ENCODE peak calls at places on chromosomes 5 and 9, in four cellular contexts. K is heart right ventricle, I is A549, U is IMR-90. W is an unnamed sample.

GRCh38 chr5:1029270-1029944 is 20.8 kb downstream of the NKD2 start:
- DNase-seq in I (no peak), U (no peak), K (no peak), W (no peak)

GRCh38 chr9:91044354-91044753 is 242.7 kb downstream of the SYK start:
- DNase-seq in U (no peak), K (no peak), I (no peak), W (no peak)

GRCh38 chr9:129885018-129885669 is 49.9 kb downstream of the USP20 start:
- DNase-seq in I (no peak), K (no peak), U (no peak), W (peak; percentile 65)

GRCh38 chr5:33997331-33997983 is 10.4 kb downstream of the AMACR start:
- DNase-seq in U (peak; percentile 88), K (peak; percentile 54), I (peak; percentile 47), W (peak; percentile 51)

GRCh38 chr5:135304352-135305221 is 94.4 kb downstream of the MACROH2A1 start:
- DNase-seq in K (no peak), I (no peak), U (peak; percentile 24), W (no peak)

GRCh38 chr9:6054280-6055099 is 39.1 kb upstream of the RANBP6 start:
- DNase-seq in I (peak; percentile 43), U (peak; percentile 70), K (peak; percentile 66), W (peak; percentile 87)

GRCh38 chr9:105338308-105338707 is 93.9 kb downstream of the SLC44A1 start:
- DNase-seq in U (no peak), I (no peak), K (no peak), W (no peak)

GRCh38 chr5:139634541-139634940 is 13.6 kb upstream of the CXXC5 start:
- DNase-seq in U (no peak), K (no peak), I (no peak), W (peak; percentile 13)

DNA sequence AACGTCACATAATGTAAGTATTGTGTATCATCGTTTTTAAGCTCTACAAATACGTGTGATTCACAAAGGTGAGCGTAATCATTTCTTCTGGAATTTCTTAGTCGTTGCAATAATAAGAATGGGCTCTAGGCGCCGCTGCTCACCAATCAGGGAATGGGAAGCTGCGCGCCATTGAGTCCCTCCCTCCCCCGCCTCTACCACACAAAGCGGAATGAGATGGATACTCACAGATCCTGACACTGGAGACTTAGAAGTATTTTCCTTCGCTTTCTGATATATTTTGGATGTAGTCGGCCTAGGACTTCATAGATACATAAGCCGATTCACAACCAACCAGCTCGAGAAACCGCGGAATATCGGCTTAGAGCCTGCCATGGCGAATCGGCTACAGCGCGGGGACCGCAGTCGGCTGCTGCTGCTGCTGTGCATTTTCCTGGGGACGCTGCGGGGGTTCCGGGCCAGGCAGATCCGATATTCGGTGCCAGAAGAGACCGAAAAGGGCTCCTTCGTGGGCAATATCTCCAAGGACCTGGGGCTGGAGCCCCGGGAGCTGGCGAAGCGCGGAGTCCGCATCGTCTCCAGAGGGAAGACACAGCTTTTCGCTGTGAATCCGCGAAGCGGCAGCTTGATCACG is at the start of gene PCDHGA11:
- DNase-seq in K (no peak), U (peak; percentile 63), I (no peak), W (peak; percentile 73)
- H3K9me3 ChIP-seq in K (peaks cover 100% of the 10 kb centered on the region), U (peaks cover 51% of the 10 kb centered on the region), I (peaks cover 68% of the 10 kb centered on the region), W (no peaks in the 10 kb centered on the region)

GRCh38 chr9:79471577-79472543 is 99.9 kb upstream of the TLE4 start:
- DNase-seq in K (peak; percentile 33), U (peak; percentile 35), I (no peak), W (peak; percentile 91)
- TF ChIP-seq CTCF in K (peak; percentile 49), U (peak; percentile 39), I (peak; percentile 26), W (no peak)

GRCh38 chr5:163440954-163441353 is 3.6 kb downstream of the CCNG1 start:
- DNase-seq in K (no peak), I (no peak), U (no peak), W (no peak)
- H3K27ac ChIP-seq in K (no peak overlapping the region), I (no peak overlapping the region), U (no peak overlapping the region), W (no peak overlapping the region)

GRCh38 chr5:11182441-11183080 is 421.5 kb upstream of the DAP start:
- DNase-seq in U (peak; percentile 47), K (no peak), I (peak; percentile 20), W (peak; percentile 19)
- H3K9me3 ChIP-seq in U (no peaks in the 10 kb centered on the region), K (no peaks in the 10 kb centered on the region), I (no peaks in the 10 kb centered on the region), W (no peaks in the 10 kb centered on the region)

DNA sequence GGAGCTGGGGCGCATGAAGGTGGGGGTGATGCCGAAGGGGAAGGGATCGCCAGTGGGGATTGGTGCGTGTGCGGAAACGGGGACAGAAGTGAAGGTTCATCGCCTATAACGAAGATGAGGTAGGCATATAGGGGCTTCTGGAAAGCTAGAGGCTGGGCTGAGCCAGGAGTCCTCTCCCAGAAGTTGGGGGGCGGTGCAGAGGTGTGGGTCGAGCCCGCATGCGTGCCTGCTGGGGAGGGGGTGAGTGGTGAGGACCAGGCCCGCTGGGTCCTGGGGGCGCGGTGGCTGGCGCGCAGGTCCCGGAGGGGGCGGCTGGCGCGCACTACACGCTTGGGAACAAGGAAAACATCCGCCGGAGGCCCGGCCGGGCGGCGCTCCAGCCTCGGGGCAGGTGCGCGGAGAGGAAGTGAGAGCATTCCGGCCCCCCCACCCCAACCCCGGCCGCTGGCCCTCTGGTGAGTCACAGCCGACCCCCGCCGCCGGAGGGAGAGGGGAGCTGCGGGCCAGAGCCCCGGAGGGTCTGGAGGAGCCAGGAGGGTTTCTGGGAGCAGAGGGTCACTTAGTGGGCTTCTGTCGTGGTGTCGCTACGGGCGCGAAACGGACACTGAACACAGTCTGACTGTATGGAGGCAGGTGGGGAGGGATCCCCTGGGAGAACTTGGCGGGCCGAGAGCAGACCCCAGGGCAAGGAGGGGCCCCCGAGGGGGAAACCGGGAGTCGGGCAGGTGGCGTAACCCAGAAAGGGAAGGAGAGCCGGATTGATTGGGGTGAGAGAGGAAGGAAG is 2.9 kb upstream of the MSMP start:
- DNase-seq in U (no peak), K (peak; percentile 85), I (peak; percentile 64), W (no peak)
- TF ChIP-seq CTCF in U (no peak), K (peak; percentile 13), I (peak; percentile 31), W (no peak)

GRCh38 chr9:81540142-81540701 is 149.1 kb downstream of the TLE1 start:
- DNase-seq in I (no peak), K (no peak), U (no peak), W (no peak)

GRCh38 chr9:81546498-81546897 is 142.8 kb downstream of the TLE1 start:
- DNase-seq in U (no peak), I (no peak), K (no peak), W (no peak)

GRCh38 chr9:81538929-81539716 is 150.2 kb downstream of the TLE1 start:
- DNase-seq in U (peak; percentile 28), I (no peak), K (no peak), W (no peak)

GRCh38 chr9:81542490-81542889 is 146.9 kb downstream of the TLE1 start:
- DNase-seq in I (no peak), U (no peak), K (no peak), W (no peak)

DNA sequence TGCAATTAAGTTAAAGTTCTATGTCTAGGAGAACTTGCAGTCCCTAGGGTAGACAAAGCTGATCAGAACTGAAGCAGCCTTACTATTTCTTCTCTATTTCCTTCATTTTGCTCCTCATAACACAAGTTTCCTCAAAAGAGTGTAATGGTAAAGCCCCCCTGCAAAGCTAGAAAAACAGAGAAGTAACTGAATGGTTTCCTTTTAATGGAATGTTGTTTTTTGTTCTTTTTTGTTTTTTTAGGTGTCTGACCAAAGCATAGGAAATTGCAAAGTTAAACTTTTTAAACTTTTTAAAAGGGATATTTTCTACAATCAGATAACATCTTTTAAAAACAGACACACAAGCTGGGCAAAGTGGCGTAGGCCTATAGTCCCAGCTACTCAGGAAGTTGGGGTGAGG is 145.7 kb downstream of the TLE1 start:
- DNase-seq in U (no peak), K (no peak), I (no peak), W (no peak)
- H3K27ac ChIP-seq in U (no peak overlapping the region), K (no peak overlapping the region), I (peak overlapping the region; percentile 50), W (no peak overlapping the region)